ENCODE peak calls at places on chromosomes 4 and X, in seven cellular contexts. One of them, this sample, is unnamed.

GRCh38 chrX:123740006-123740405 is 7.2 kb upstream of the THOC2 start:
- DNase-seq in body of pancreas: no peak
- DNase-seq in HCT116: no peak
- DNase-seq in endothelial cell of umbilical vein: no peak
- DNase-seq in right lobe of liver: no peak
- DNase-seq in adrenal gland: no peak
- DNase-seq in testis: no peak
- DNase-seq in this sample: no peak

GRCh38 chrX:2391869-2392606 is 108.7 kb downstream of the DHRSX start:
- DNase-seq in body of pancreas: no peak
- DNase-seq in testis: no peak
- DNase-seq in HCT116: peak; percentile 94
- DNase-seq in endothelial cell of umbilical vein: no peak
- DNase-seq in right lobe of liver: no peak
- DNase-seq in adrenal gland: peak; percentile 78
- DNase-seq in this sample: peak; percentile 48

GRCh38 chrX:15744181-15744867 is 6.3 kb downstream of the CA5B start:
- DNase-seq in right lobe of liver: no peak
- DNase-seq in HCT116: no peak
- DNase-seq in adrenal gland: peak; percentile 78
- DNase-seq in body of pancreas: peak; percentile 75
- DNase-seq in endothelial cell of umbilical vein: no peak
- DNase-seq in testis: peak; percentile 83
- DNase-seq in this sample: no peak

GRCh38 chrX:40108084-40108958 is 10.6 kb upstream of the BCOR start:
- DNase-seq in HCT116: no peak
- DNase-seq in right lobe of liver: peak; percentile 82
- DNase-seq in testis: peak; percentile 22
- DNase-seq in body of pancreas: peak; percentile 79
- DNase-seq in endothelial cell of umbilical vein: peak; percentile 75
- DNase-seq in adrenal gland: peak; percentile 76
- DNase-seq in this sample: no peak

GRCh38 chr4:102441978-102442890 is 58.9 kb upstream of the NFKB1 start:
- DNase-seq in adrenal gland: no peak
- DNase-seq in right lobe of liver: no peak
- DNase-seq in endothelial cell of umbilical vein: no peak
- DNase-seq in HCT116: no peak
- DNase-seq in body of pancreas: no peak
- DNase-seq in testis: no peak
- DNase-seq in this sample: no peak

GRCh38 chrX:53159184-53159583 is 65.2 kb downstream of the KANTR start:
- DNase-seq in HCT116: no peak
- DNase-seq in adrenal gland: no peak
- DNase-seq in endothelial cell of umbilical vein: no peak
- DNase-seq in right lobe of liver: no peak
- DNase-seq in body of pancreas: no peak
- DNase-seq in testis: no peak
- DNase-seq in this sample: no peak

GRCh38 chrX:153636716-153637115 is 10.3 kb upstream of the DUSP9 start:
- DNase-seq in right lobe of liver: no peak
- DNase-seq in endothelial cell of umbilical vein: no peak
- DNase-seq in HCT116: no peak
- DNase-seq in adrenal gland: no peak
- DNase-seq in body of pancreas: no peak
- DNase-seq in testis: no peak
- DNase-seq in this sample: no peak

GRCh38 chr4:84870398-84871163 is 95.9 kb downstream of the WDFY3 start:
- DNase-seq in endothelial cell of umbilical vein: peak; percentile 94
- DNase-seq in HCT116: peak; percentile 50
- DNase-seq in testis: no peak
- DNase-seq in adrenal gland: no peak
- DNase-seq in right lobe of liver: no peak
- DNase-seq in body of pancreas: no peak
- DNase-seq in this sample: no peak

GRCh38 chr4:93416337-93417102 is 412.0 kb upstream of the ATOH1 start:
- DNase-seq in endothelial cell of umbilical vein: no peak
- DNase-seq in right lobe of liver: no peak
- DNase-seq in HCT116: no peak
- DNase-seq in testis: no peak
- DNase-seq in adrenal gland: no peak
- DNase-seq in body of pancreas: no peak
- DNase-seq in this sample: no peak

GRCh38 chrX:126489141-126489540 is 63.5 kb downstream of the DCAF12L1 start:
- DNase-seq in right lobe of liver: no peak
- DNase-seq in testis: no peak
- DNase-seq in endothelial cell of umbilical vein: no peak
- DNase-seq in HCT116: no peak
- DNase-seq in adrenal gland: no peak
- DNase-seq in body of pancreas: no peak
- DNase-seq in this sample: no peak

GRCh38 chrX:130100180-130100579 is 10.1 kb downstream of the ELF4 start:
- DNase-seq in HCT116: no peak
- DNase-seq in adrenal gland: peak; percentile 25
- DNase-seq in testis: peak; percentile 58
- DNase-seq in body of pancreas: peak; percentile 34
- DNase-seq in endothelial cell of umbilical vein: no peak
- DNase-seq in right lobe of liver: no peak
- DNase-seq in this sample: peak; percentile 71

GRCh38 chrX:18896680-18897544 is 87.0 kb downstream of the PHKA2 start:
- DNase-seq in body of pancreas: no peak
- DNase-seq in right lobe of liver: no peak
- DNase-seq in adrenal gland: no peak
- DNase-seq in HCT116: no peak
- DNase-seq in testis: no peak
- DNase-seq in endothelial cell of umbilical vein: no peak
- DNase-seq in this sample: no peak

GRCh38 chrX:16993791-16994318 is 47.4 kb downstream of the REPS2 start:
- DNase-seq in HCT116: no peak
- DNase-seq in adrenal gland: no peak
- DNase-seq in right lobe of liver: no peak
- DNase-seq in testis: no peak
- DNase-seq in body of pancreas: no peak
- DNase-seq in endothelial cell of umbilical vein: no peak
- DNase-seq in this sample: no peak

GRCh38 chr4:57091657-57092162 is 18.5 kb downstream of the IGFBP7 start:
- DNase-seq in testis: no peak
- DNase-seq in body of pancreas: no peak
- DNase-seq in endothelial cell of umbilical vein: no peak
- DNase-seq in right lobe of liver: no peak
- DNase-seq in HCT116: no peak
- DNase-seq in adrenal gland: no peak
- DNase-seq in this sample: no peak

GRCh38 chrX:13123857-13124345 is 79.5 kb upstream of the FAM9C start:
- DNase-seq in HCT116: no peak
- DNase-seq in right lobe of liver: no peak
- DNase-seq in adrenal gland: peak; percentile 4
- DNase-seq in testis: no peak
- DNase-seq in endothelial cell of umbilical vein: peak; percentile 93
- DNase-seq in body of pancreas: no peak
- DNase-seq in this sample: no peak

GRCh38 chr4:10461091-10461849 is 4.0 kb upstream of the ZNF518B start:
- DNase-seq in HCT116: no peak
- DNase-seq in testis: peak; percentile 83
- DNase-seq in right lobe of liver: peak; percentile 68
- DNase-seq in adrenal gland: peak; percentile 72
- DNase-seq in endothelial cell of umbilical vein: peak; percentile 67
- DNase-seq in body of pancreas: peak; percentile 47
- DNase-seq in this sample: no peak

GRCh38 chrX:51614353-51614752 is 4.4 kb downstream of the CENPVL3 start:
- DNase-seq in adrenal gland: no peak
- DNase-seq in right lobe of liver: no peak
- DNase-seq in testis: no peak
- DNase-seq in body of pancreas: no peak
- DNase-seq in endothelial cell of umbilical vein: peak; percentile 13
- DNase-seq in HCT116: peak; percentile 6
- DNase-seq in this sample: no peak

GRCh38 chr4:161581262-161581661 is 582.5 kb downstream of the FSTL5 start:
- DNase-seq in HCT116: no peak
- DNase-seq in body of pancreas: no peak
- DNase-seq in testis: no peak
- DNase-seq in right lobe of liver: no peak
- DNase-seq in adrenal gland: no peak
- DNase-seq in endothelial cell of umbilical vein: no peak
- DNase-seq in this sample: no peak

GRCh38 chrX:40323977-40324376 is 226.2 kb upstream of the BCOR start:
- DNase-seq in testis: no peak
- DNase-seq in adrenal gland: no peak
- DNase-seq in endothelial cell of umbilical vein: no peak
- DNase-seq in body of pancreas: no peak
- DNase-seq in HCT116: no peak
- DNase-seq in right lobe of liver: no peak
- DNase-seq in this sample: no peak

GRCh38 chr4:185587444-185588161 is 52.3 kb upstream of the PDLIM3 start:
- DNase-seq in body of pancreas: no peak
- DNase-seq in adrenal gland: no peak
- DNase-seq in endothelial cell of umbilical vein: no peak
- DNase-seq in right lobe of liver: no peak
- DNase-seq in HCT116: no peak
- DNase-seq in testis: no peak
- DNase-seq in this sample: no peak

DNA sequence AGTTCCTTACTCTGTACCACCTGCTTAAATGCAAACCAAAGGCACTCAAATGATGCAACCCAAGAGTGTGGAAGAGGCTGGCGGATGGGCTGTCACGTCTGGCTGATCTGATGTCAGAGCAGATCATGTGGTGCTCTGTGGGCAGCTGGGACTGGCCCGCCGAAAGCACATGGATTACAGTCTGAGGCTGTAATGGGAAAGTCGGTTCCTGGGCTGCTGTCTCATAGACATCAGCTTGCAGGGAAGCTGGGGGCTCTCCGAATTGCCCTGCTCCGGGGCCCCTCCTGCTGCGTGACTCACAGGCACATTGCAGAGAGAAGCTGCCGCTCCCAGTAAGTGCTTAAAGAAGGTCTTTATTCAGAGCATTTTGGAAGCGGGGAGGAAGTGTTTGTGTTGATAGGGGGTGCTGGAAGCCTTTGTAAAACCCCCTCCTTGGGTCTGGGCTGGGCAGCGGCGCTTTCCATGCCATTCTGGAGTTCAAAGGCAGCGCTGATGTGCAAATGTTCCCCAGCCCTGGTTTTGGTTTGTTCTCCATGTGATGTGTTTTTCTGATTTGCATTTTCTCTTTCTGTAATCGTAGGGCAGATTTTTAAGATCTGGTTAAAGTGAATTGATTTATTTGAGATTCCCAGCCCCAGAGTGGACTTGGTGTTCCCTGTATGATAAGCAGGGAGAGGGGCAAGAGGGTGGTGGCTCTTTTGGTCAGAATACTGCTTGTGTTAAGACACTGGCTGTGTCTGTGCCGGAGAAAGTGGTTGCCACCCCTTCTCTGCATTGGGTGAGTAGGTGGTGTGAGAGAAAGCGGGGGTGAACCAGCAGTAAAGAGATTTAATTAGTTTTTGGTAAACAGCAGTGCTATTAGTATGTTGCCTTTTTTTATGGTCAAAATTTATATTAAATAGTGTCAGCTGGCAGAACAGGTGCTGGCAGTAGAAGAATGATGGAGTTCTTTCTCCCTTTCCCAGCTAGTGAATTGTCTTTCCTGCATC is 181.3 kb downstream of the LARP7 start:
- DNase-seq in testis: peak; percentile 85
- DNase-seq in endothelial cell of umbilical vein: peak; percentile 27
- DNase-seq in right lobe of liver: no peak
- DNase-seq in adrenal gland: peak; percentile 76
- DNase-seq in body of pancreas: peak; percentile 40
- DNase-seq in HCT116: peak; percentile 68
- DNase-seq in this sample: peak; percentile 57
- TF ChIP-seq POLR2A in testis: no peak
- TF ChIP-seq POLR2A in endothelial cell of umbilical vein: no peak
- TF ChIP-seq POLR2A in right lobe of liver: no peak
- TF ChIP-seq POLR2A in adrenal gland: peak; percentile 62
- TF ChIP-seq POLR2A in body of pancreas: no peak
- TF ChIP-seq POLR2A in HCT116: no peak
- TF ChIP-seq POLR2A in this sample: no peak

GRCh38 chr4:14329228-14329627 is 673.1 kb upstream of the CPEB2 start:
- DNase-seq in HCT116: no peak
- DNase-seq in adrenal gland: no peak
- DNase-seq in endothelial cell of umbilical vein: no peak
- DNase-seq in testis: no peak
- DNase-seq in body of pancreas: no peak
- DNase-seq in right lobe of liver: no peak
- DNase-seq in this sample: no peak

GRCh38 chr4:14335872-14336271 is 666.4 kb upstream of the CPEB2 start:
- DNase-seq in right lobe of liver: no peak
- DNase-seq in body of pancreas: no peak
- DNase-seq in testis: no peak
- DNase-seq in endothelial cell of umbilical vein: no peak
- DNase-seq in adrenal gland: no peak
- DNase-seq in HCT116: no peak
- DNase-seq in this sample: no peak

GRCh38 chr4:14336656-14337055 is 665.6 kb upstream of the CPEB2 start:
- DNase-seq in body of pancreas: no peak
- DNase-seq in testis: no peak
- DNase-seq in endothelial cell of umbilical vein: no peak
- DNase-seq in adrenal gland: no peak
- DNase-seq in right lobe of liver: no peak
- DNase-seq in HCT116: no peak
- DNase-seq in this sample: no peak

GRCh38 chr4:14334166-14334565 is 668.1 kb upstream of the CPEB2 start:
- DNase-seq in endothelial cell of umbilical vein: no peak
- DNase-seq in adrenal gland: no peak
- DNase-seq in body of pancreas: no peak
- DNase-seq in HCT116: no peak
- DNase-seq in right lobe of liver: no peak
- DNase-seq in testis: no peak
- DNase-seq in this sample: no peak

GRCh38 chr4:14333616-14334015 is 668.7 kb upstream of the CPEB2 start:
- DNase-seq in right lobe of liver: no peak
- DNase-seq in adrenal gland: no peak
- DNase-seq in endothelial cell of umbilical vein: no peak
- DNase-seq in HCT116: no peak
- DNase-seq in testis: no peak
- DNase-seq in body of pancreas: no peak
- DNase-seq in this sample: no peak
- H3K27ac ChIP-seq in right lobe of liver: no peak overlapping the region
- H3K27ac ChIP-seq in adrenal gland: no peak overlapping the region
- H3K27ac ChIP-seq in endothelial cell of umbilical vein: no peak overlapping the region
- H3K27ac ChIP-seq in HCT116: no peak overlapping the region
- H3K27ac ChIP-seq in testis: no peak overlapping the region
- H3K27ac ChIP-seq in body of pancreas: no peak overlapping the region
- H3K27ac ChIP-seq in this sample: no peak overlapping the region

DNA sequence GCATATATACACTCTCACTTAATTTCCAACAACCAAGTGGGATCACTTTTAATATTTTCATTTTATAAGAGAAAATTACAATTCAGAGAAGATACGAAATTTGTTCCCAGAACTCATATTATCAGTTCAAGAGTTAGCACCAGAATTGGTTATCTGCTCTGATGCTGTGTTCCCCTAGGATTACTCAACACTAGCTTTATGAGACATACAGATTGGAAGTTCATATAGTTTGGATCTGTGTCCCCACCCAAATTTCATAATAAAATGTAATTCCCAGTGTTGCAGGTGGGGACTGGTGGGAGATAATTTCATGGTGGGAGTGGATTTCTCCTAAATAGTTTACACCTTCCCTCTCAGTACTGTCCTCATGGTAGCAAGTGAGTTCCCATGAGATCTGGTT is 359.2 kb downstream of the ARAP2 start:
- DNase-seq in testis: no peak
- DNase-seq in HCT116: no peak
- DNase-seq in right lobe of liver: no peak
- DNase-seq in endothelial cell of umbilical vein: no peak
- DNase-seq in adrenal gland: no peak
- DNase-seq in body of pancreas: no peak
- DNase-seq in this sample: no peak
- H3K36me3 ChIP-seq in testis: no peaks in the 10 kb centered on the region
- H3K36me3 ChIP-seq in HCT116: no peaks in the 10 kb centered on the region
- H3K36me3 ChIP-seq in right lobe of liver: no peaks in the 10 kb centered on the region
- H3K36me3 ChIP-seq in endothelial cell of umbilical vein: no peaks in the 10 kb centered on the region
- H3K36me3 ChIP-seq in adrenal gland: no peaks in the 10 kb centered on the region
- H3K36me3 ChIP-seq in body of pancreas: no peaks in the 10 kb centered on the region
- H3K36me3 ChIP-seq in this sample: no peaks in the 10 kb centered on the region

GRCh38 chrX:56729152-56729557 is at the start of gene NBDY:
- DNase-seq in HCT116: no peak
- DNase-seq in testis: peak; percentile 77
- DNase-seq in body of pancreas: peak; percentile 52
- DNase-seq in right lobe of liver: peak; percentile 55
- DNase-seq in endothelial cell of umbilical vein: peak; percentile 58
- DNase-seq in adrenal gland: peak; percentile 37
- DNase-seq in this sample: no peak
- TF ChIP-seq POLR2A in HCT116: no peak
- TF ChIP-seq POLR2A in testis: no peak
- TF ChIP-seq POLR2A in body of pancreas: peak; percentile 53
- TF ChIP-seq POLR2A in right lobe of liver: no peak
- TF ChIP-seq POLR2A in endothelial cell of umbilical vein: peak; percentile 60
- TF ChIP-seq POLR2A in adrenal gland: peak; percentile 50
- TF ChIP-seq POLR2A in this sample: peak; percentile 45